ENCODE peak calls at places on chromosomes 7 and 10, in ten cellular contexts. M is heart right ventricle; C is CD8-positive, alpha-beta memory T cell; Q is activated B cell treated with CpG ODN at 0.5 μM for 24 hours; W is T follicular helper cell; O is activated CD4-positive, CD25-positive, alpha-beta regulatory T cell treated with anti-CD3 and anti-CD28 coated beads, Interleukin-2, amount 50 U/mL, for 72 hours; K is stromal cell of bone marrow; E is left lobe of liver; X is activated CD4-positive, alpha-beta memory T cell treated with anti-CD3 and anti-CD28 coated beads for 36 hours; F is activated naive CD8-positive, alpha-beta T cell treated with anti-CD3 and anti-CD28 coated beads, Interleukin-2, amount 50 U/mL, for 24 hours. L is an unnamed sample.
A peak's percentile ranks its signal among the peaks of the same experiment; 100 is the strongest.

GRCh38 chr7:127532151-127532550 is 53.2 kb downstream of the GCC1 start:
- DNase-seq in M (no peak), C (no peak), Q (no peak), W (no peak), O (no peak), K (no peak), E (no peak), X (no peak), F (no peak), L (no peak)

GRCh38 chr7:19587291-19587690 is 121.5 kb downstream of the POLR1F start:
- DNase-seq in M (no peak), C (no peak), Q (no peak), W (no peak), O (no peak), K (no peak), E (no peak), X (no peak), F (no peak), L (no peak)

GRCh38 chr7:39130304-39130703 is 152.6 kb downstream of the POU6F2 start:
- DNase-seq in M (no peak), C (no peak), Q (no peak), W (no peak), O (no peak), K (no peak), E (no peak), X (no peak), F (no peak), L (no peak)

GRCh38 chr7:96786261-96786997 is 76.8 kb upstream of the SEM1 start:
- DNase-seq in M (peak; percentile 26), C (no peak), Q (no peak), W (no peak), O (no peak), K (no peak), E (no peak), X (no peak), F (no peak), L (no peak)

GRCh38 chr7:101088858-101089529 is 3.7 kb downstream of the TRIM56 start:
- DNase-seq in M (no peak), C (no peak), Q (no peak), W (no peak), O (no peak), K (no peak), E (no peak), X (no peak), F (no peak), L (no peak)

GRCh38 chr10:110912374-110912773 is 6.6 kb downstream of the BBIP1 start:
- DNase-seq in M (no peak), C (no peak), Q (no peak), W (no peak), O (no peak), K (no peak), E (no peak), X (no peak), F (no peak), L (no peak)

GRCh38 chr10:78139336-78139735 is 105.7 kb downstream of the RPS24 start:
- DNase-seq in M (peak; percentile 17), C (no peak), Q (no peak), W (no peak), O (no peak), K (no peak), E (no peak), X (no peak), F (no peak), L (no peak)

GRCh38 chr7:157513162-157513621 is 176.4 kb downstream of the DNAJB6 start:
- DNase-seq in M (no peak), C (no peak), Q (no peak), W (no peak), O (no peak), K (no peak), E (peak; percentile 33), X (no peak), F (no peak), L (no peak)

GRCh38 chr7:10773430-10773829 is 200.2 kb upstream of the PHF14 start:
- DNase-seq in M (no peak), C (no peak), Q (no peak), W (no peak), O (no peak), K (no peak), E (no peak), X (no peak), F (no peak), L (no peak)

GRCh38 chr7:42183547-42183946 is 53.5 kb downstream of the GLI3 start:
- DNase-seq in M (no peak), C (no peak), Q (no peak), W (no peak), O (no peak), K (no peak), E (no peak), X (no peak), F (no peak), L (no peak)

GRCh38 chr10:64658528-64658927 is 1137.3 kb downstream of the REEP3 start:
- DNase-seq in M (no peak), C (no peak), Q (no peak), W (no peak), O (no peak), K (no peak), E (no peak), X (no peak), F (no peak), L (no peak)

GRCh38 chr10:107689318-107689717 is 524.8 kb upstream of the SORCS1 start:
- DNase-seq in M (no peak), C (no peak), Q (no peak), W (no peak), O (no peak), K (no peak), E (no peak), X (no peak), F (no peak), L (no peak)

GRCh38 chr10:118272090-118272775 is 69.9 kb downstream of the FAM204A start:
- DNase-seq in M (no peak), C (no peak), Q (no peak), W (no peak), O (no peak), K (peak; percentile 14), E (no peak), X (no peak), F (no peak), L (no peak)

GRCh38 chr7:140683657-140684056 is 10.9 kb downstream of the ADCK2 start:
- DNase-seq in M (no peak), C (no peak), Q (no peak), W (no peak), O (no peak), K (no peak), E (peak; percentile 18), X (no peak), F (no peak), L (no peak)

GRCh38 chr7:22443370-22444180 is 56.4 kb downstream of the STEAP1B start:
- DNase-seq in M (no peak), C (no peak), Q (no peak), W (no peak), O (no peak), K (no peak), E (no peak), X (no peak), F (no peak), L (no peak)

GRCh38 chr10:61830846-61831273 is 70.6 kb upstream of the ARID5B start:
- DNase-seq in M (no peak), C (no peak), Q (no peak), W (no peak), O (no peak), K (no peak), E (no peak), X (no peak), F (no peak), L (no peak)

GRCh38 chr7:34486371-34486770 is 171.6 kb upstream of the NPSR1 start:
- DNase-seq in M (no peak), C (no peak), Q (no peak), W (no peak), O (no peak), K (no peak), E (no peak), X (no peak), F (no peak), L (no peak)

GRCh38 chr10:79927111-79927828 is 21.6 kb downstream of the SFTPD start:
- DNase-seq in M (peak; percentile 38), C (no peak), Q (no peak), W (no peak), O (no peak), K (no peak), E (peak; percentile 94), X (no peak), F (no peak), L (no peak)

GRCh38 chr7:120794100-120794729 is 63.7 kb downstream of the TSPAN12 start:
- DNase-seq in M (no peak), C (no peak), Q (no peak), W (no peak), O (no peak), K (no peak), E (no peak), X (no peak), F (no peak), L (no peak)

GRCh38 chr7:73703985-73704639 is 15.4 kb downstream of the STX1A start:
- DNase-seq in M (peak; percentile 46), C (peak; percentile 28), Q (no peak), W (peak; percentile 34), O (no peak), K (no peak), E (no peak), X (peak; percentile 54), F (peak; percentile 50), L (peak; percentile 14)

GRCh38 chr10:33145451-33146188 is 187.6 kb upstream of the ITGB1 start:
- DNase-seq in M (no peak), C (no peak), Q (no peak), W (no peak), O (no peak), K (no peak), E (peak; percentile 59), X (no peak), F (no peak), L (no peak)

GRCh38 chr7:100122067-100122466 is 2.6 kb downstream of the CNPY4 start:
- DNase-seq in M (no peak), C (no peak), Q (no peak), W (no peak), O (no peak), K (no peak), E (no peak), X (no peak), F (no peak), L (no peak)

GRCh38 chr7:87312215-87312865 is 33.1 kb upstream of the CROT start:
- DNase-seq in M (no peak), C (peak; percentile 58), Q (no peak), W (peak; percentile 32), O (peak; percentile 62), K (peak; percentile 30), E (peak; percentile 62), X (peak; percentile 52), F (peak; percentile 65), L (peak; percentile 52)

GRCh38 chr10:101001225-101002035 is 1.8 kb downstream of the LZTS2 start:
- DNase-seq in M (peak; percentile 86), C (no peak), Q (no peak), W (no peak), O (no peak), K (peak; percentile 95), E (no peak), X (no peak), F (no peak), L (no peak)

GRCh38 chr10:70265032-70265689 is 18.6 kb downstream of the NPFFR1 start:
- DNase-seq in M (no peak), C (no peak), Q (no peak), W (no peak), O (no peak), K (no peak), E (no peak), X (no peak), F (no peak), L (no peak)

GRCh38 chr7:34036069-34036920 is 131.0 kb downstream of the BMPER start:
- DNase-seq in M (peak; percentile 9), C (no peak), Q (no peak), W (no peak), O (no peak), K (no peak), E (peak; percentile 74), X (no peak), F (no peak), L (no peak)

GRCh38 chr7:131164025-131164899 is 163.4 kb upstream of the MKLN1 start:
- DNase-seq in M (no peak), C (no peak), Q (no peak), W (no peak), O (no peak), K (peak; percentile 86), E (no peak), X (no peak), F (no peak), L (no peak)

GRCh38 chr10:14545827-14546226 is 215.1 kb upstream of the FRMD4A start:
- DNase-seq in M (no peak), C (no peak), Q (no peak), W (no peak), O (no peak), K (no peak), E (no peak), X (no peak), F (no peak), L (no peak)

L was measured in effector CD4-positive, alpha-beta T cell.